ENCODE peak calls at places on chromosomes 1 and 21, in eight cellular contexts. One of them, this sample, is unnamed.

GRCh38 chr1:208178091-208178529 is 66.1 kb downstream of the PLXNA2 start:
- DNase-seq in HFF-Myc: no peak
- DNase-seq in foreskin keratinocyte: no peak
- DNase-seq in GM12865: no peak
- DNase-seq in pancreas: peak
- DNase-seq in Calu3: peak
- DNase-seq in PC-3: peak
- DNase-seq in foreskin fibroblast: no peak
- DNase-seq in this sample: no peak

GRCh38 chr1:203327684-203328457 is 22.6 kb downstream of the BTG2 start:
- DNase-seq in pancreas: no peak
- DNase-seq in HFF-Myc: no peak
- DNase-seq in PC-3: peak
- DNase-seq in Calu3: peak
- DNase-seq in GM12865: no peak
- DNase-seq in foreskin fibroblast: peak
- DNase-seq in foreskin keratinocyte: no peak
- DNase-seq in this sample: peak

GRCh38 chr1:224433671-224434446 is 738 bp downstream of the WDR26 start:
- DNase-seq in foreskin keratinocyte: no peak
- DNase-seq in GM12865: peak
- DNase-seq in Calu3: peak
- DNase-seq in pancreas: peak
- DNase-seq in PC-3: no peak
- DNase-seq in HFF-Myc: no peak
- DNase-seq in foreskin fibroblast: no peak
- DNase-seq in this sample: no peak

GRCh38 chr21:46128983-46129571 is 26.3 kb downstream of the FTCD start:
- DNase-seq in HFF-Myc: no peak
- DNase-seq in GM12865: no peak
- DNase-seq in foreskin keratinocyte: no peak
- DNase-seq in foreskin fibroblast: no peak
- DNase-seq in PC-3: no peak
- DNase-seq in pancreas: no peak
- DNase-seq in Calu3: no peak
- DNase-seq in this sample: no peak

GRCh38 chr1:57111210-57111609 is 145.4 kb upstream of the C8B start:
- DNase-seq in Calu3: no peak
- DNase-seq in GM12865: no peak
- DNase-seq in HFF-Myc: no peak
- DNase-seq in foreskin keratinocyte: no peak
- DNase-seq in pancreas: no peak
- DNase-seq in foreskin fibroblast: no peak
- DNase-seq in PC-3: no peak
- DNase-seq in this sample: no peak

GRCh38 chr21:31733521-31734149 is 1.7 kb upstream of the SCAF4 start:
- DNase-seq in PC-3: no peak
- DNase-seq in Calu3: no peak
- DNase-seq in HFF-Myc: no peak
- DNase-seq in foreskin keratinocyte: no peak
- DNase-seq in GM12865: peak
- DNase-seq in pancreas: no peak
- DNase-seq in foreskin fibroblast: peak
- DNase-seq in this sample: no peak

GRCh38 chr1:66294692-66295384 is 239.1 kb upstream of the SGIP1 start:
- DNase-seq in Calu3: peak
- DNase-seq in foreskin fibroblast: no peak
- DNase-seq in PC-3: peak
- DNase-seq in HFF-Myc: no peak
- DNase-seq in pancreas: no peak
- DNase-seq in foreskin keratinocyte: peak
- DNase-seq in GM12865: no peak
- DNase-seq in this sample: no peak

GRCh38 chr1:62058951-62059350 is 135.7 kb upstream of the L1TD1 start:
- DNase-seq in foreskin fibroblast: no peak
- DNase-seq in HFF-Myc: no peak
- DNase-seq in Calu3: no peak
- DNase-seq in foreskin keratinocyte: no peak
- DNase-seq in PC-3: no peak
- DNase-seq in pancreas: no peak
- DNase-seq in GM12865: no peak
- DNase-seq in this sample: no peak

GRCh38 chr1:215052256-215052655 is 30.3 kb upstream of the KCNK2 start:
- DNase-seq in Calu3: no peak
- DNase-seq in GM12865: no peak
- DNase-seq in foreskin fibroblast: no peak
- DNase-seq in foreskin keratinocyte: no peak
- DNase-seq in PC-3: no peak
- DNase-seq in HFF-Myc: no peak
- DNase-seq in pancreas: no peak
- DNase-seq in this sample: no peak

GRCh38 chr1:239909894-239910293 is 181.8 kb upstream of the FMN2 start:
- DNase-seq in foreskin fibroblast: peak
- DNase-seq in PC-3: no peak
- DNase-seq in GM12865: no peak
- DNase-seq in Calu3: no peak
- DNase-seq in HFF-Myc: no peak
- DNase-seq in pancreas: no peak
- DNase-seq in foreskin keratinocyte: peak
- DNase-seq in this sample: no peak

GRCh38 chr1:190168116-190168515 is 309.5 kb downstream of the BRINP3 start:
- DNase-seq in GM12865: no peak
- DNase-seq in HFF-Myc: no peak
- DNase-seq in Calu3: peak
- DNase-seq in PC-3: peak
- DNase-seq in foreskin fibroblast: peak
- DNase-seq in pancreas: no peak
- DNase-seq in foreskin keratinocyte: peak
- DNase-seq in this sample: no peak

GRCh38 chr1:180482425-180483275 is 19.7 kb downstream of the ACBD6 start:
- DNase-seq in foreskin fibroblast: peak
- DNase-seq in PC-3: peak
- DNase-seq in Calu3: peak
- DNase-seq in pancreas: no peak
- DNase-seq in foreskin keratinocyte: no peak
- DNase-seq in GM12865: peak
- DNase-seq in HFF-Myc: no peak
- DNase-seq in this sample: no peak

GRCh38 chr1:97875996-97876395 is 44.8 kb downstream of the DPYD start:
- DNase-seq in HFF-Myc: no peak
- DNase-seq in foreskin keratinocyte: no peak
- DNase-seq in foreskin fibroblast: no peak
- DNase-seq in pancreas: no peak
- DNase-seq in Calu3: no peak
- DNase-seq in PC-3: peak
- DNase-seq in GM12865: no peak
- DNase-seq in this sample: no peak

GRCh38 chr1:75316230-75316629 is 182.0 kb downstream of the LHX8 start:
- DNase-seq in Calu3: no peak
- DNase-seq in HFF-Myc: no peak
- DNase-seq in GM12865: no peak
- DNase-seq in PC-3: no peak
- DNase-seq in pancreas: no peak
- DNase-seq in foreskin fibroblast: no peak
- DNase-seq in foreskin keratinocyte: no peak
- DNase-seq in this sample: no peak

GRCh38 chr1:201020647-201021332 is 2.7 kb downstream of the KIF21B start:
- DNase-seq in Calu3: no peak
- DNase-seq in foreskin keratinocyte: no peak
- DNase-seq in foreskin fibroblast: no peak
- DNase-seq in PC-3: peak
- DNase-seq in GM12865: peak
- DNase-seq in pancreas: peak
- DNase-seq in HFF-Myc: no peak
- DNase-seq in this sample: no peak

DNA sequence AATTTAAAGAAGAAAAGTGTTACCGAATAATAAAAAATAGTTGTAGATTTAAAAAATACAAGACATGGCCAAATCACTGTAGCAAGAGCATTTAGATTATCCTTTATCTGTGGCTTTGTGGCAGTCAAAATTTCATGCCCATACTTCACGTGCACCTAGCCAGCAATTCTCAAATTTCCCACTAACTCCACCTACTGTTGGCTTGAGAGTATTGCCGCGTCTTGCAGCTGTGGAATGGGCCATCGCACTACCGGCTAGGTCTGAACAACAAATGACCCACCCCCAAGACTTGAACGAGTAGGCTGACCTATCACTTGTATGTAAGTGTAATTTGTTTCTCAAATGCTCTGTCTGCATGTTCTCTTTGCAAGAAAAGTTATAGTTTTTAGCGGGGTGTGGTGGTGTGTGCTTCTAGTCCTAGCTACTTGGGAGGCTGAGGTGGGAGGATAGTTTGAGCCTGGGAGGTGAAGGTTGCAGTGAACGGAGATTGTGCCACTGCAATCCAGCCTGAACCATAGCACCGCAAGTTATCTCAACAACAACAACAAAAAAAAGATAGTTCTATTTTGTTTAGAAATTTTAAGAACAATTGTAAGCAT is 4.1 kb downstream of the KRTAP13-4 start:
- DNase-seq in pancreas: peak
- DNase-seq in GM12865: peak
- DNase-seq in PC-3: peak
- DNase-seq in foreskin keratinocyte: no peak
- DNase-seq in HFF-Myc: peak
- DNase-seq in foreskin fibroblast: no peak
- DNase-seq in Calu3: peak
- DNase-seq in this sample: no peak
- TF ChIP-seq CTCF in pancreas: peak
- TF ChIP-seq CTCF in GM12865: peak
- TF ChIP-seq CTCF in PC-3: peak
- TF ChIP-seq CTCF in foreskin keratinocyte: peak
- TF ChIP-seq CTCF in HFF-Myc: peak
- TF ChIP-seq CTCF in foreskin fibroblast: peak
- TF ChIP-seq CTCF in Calu3: peak
- TF ChIP-seq CTCF in this sample: peak

GRCh38 chr1:88730995-88731394 is 46.9 kb downstream of the PKN2 start:
- DNase-seq in Calu3: no peak
- DNase-seq in HFF-Myc: no peak
- DNase-seq in GM12865: no peak
- DNase-seq in foreskin keratinocyte: no peak
- DNase-seq in pancreas: no peak
- DNase-seq in PC-3: no peak
- DNase-seq in foreskin fibroblast: no peak
- DNase-seq in this sample: no peak

GRCh38 chr1:88729297-88729696 is 45.2 kb downstream of the PKN2 start:
- DNase-seq in foreskin fibroblast: no peak
- DNase-seq in PC-3: no peak
- DNase-seq in HFF-Myc: no peak
- DNase-seq in foreskin keratinocyte: no peak
- DNase-seq in pancreas: no peak
- DNase-seq in Calu3: no peak
- DNase-seq in GM12865: no peak
- DNase-seq in this sample: no peak

GRCh38 chr1:88730132-88730675 is 46.1 kb downstream of the PKN2 start:
- DNase-seq in HFF-Myc: no peak
- DNase-seq in GM12865: no peak
- DNase-seq in foreskin keratinocyte: no peak
- DNase-seq in foreskin fibroblast: no peak
- DNase-seq in pancreas: no peak
- DNase-seq in Calu3: no peak
- DNase-seq in PC-3: no peak
- DNase-seq in this sample: no peak

GRCh38 chr1:88727205-88727604 is 43.1 kb downstream of the PKN2 start:
- DNase-seq in pancreas: no peak
- DNase-seq in PC-3: no peak
- DNase-seq in foreskin fibroblast: no peak
- DNase-seq in HFF-Myc: no peak
- DNase-seq in foreskin keratinocyte: no peak
- DNase-seq in Calu3: no peak
- DNase-seq in GM12865: no peak
- DNase-seq in this sample: no peak

GRCh38 chr1:88731475-88731874 is 47.4 kb downstream of the PKN2 start:
- DNase-seq in foreskin keratinocyte: peak
- DNase-seq in GM12865: peak
- DNase-seq in PC-3: peak
- DNase-seq in HFF-Myc: peak
- DNase-seq in Calu3: no peak
- DNase-seq in foreskin fibroblast: peak
- DNase-seq in pancreas: no peak
- DNase-seq in this sample: no peak
- TF ChIP-seq CTCF in foreskin keratinocyte: no peak
- TF ChIP-seq CTCF in GM12865: no peak
- TF ChIP-seq CTCF in PC-3: no peak
- TF ChIP-seq CTCF in HFF-Myc: no peak
- TF ChIP-seq CTCF in Calu3: no peak
- TF ChIP-seq CTCF in foreskin fibroblast: no peak
- TF ChIP-seq CTCF in pancreas: no peak
- TF ChIP-seq CTCF in this sample: no peak

DNA sequence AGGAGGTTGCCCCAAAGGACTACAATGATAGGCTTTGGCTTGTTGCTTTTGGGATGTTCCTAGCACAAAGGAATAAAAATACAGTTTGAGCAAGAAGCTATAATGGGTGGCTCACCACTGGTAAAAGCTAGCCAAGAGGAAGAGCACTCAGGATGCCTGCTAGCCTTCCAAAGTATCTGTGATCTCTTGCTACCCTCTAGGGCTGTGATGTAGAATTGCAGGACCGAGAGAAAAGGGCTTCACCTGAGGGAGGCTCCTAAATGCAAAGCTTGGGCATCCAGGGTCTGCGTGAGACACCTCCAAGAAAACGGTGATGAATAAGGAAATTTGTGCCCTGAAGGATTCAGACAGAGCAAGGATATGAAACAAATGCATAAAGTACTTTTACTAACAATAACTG is 17.7 kb downstream of the IVL start:
- DNase-seq in PC-3: peak
- DNase-seq in pancreas: no peak
- DNase-seq in GM12865: peak
- DNase-seq in HFF-Myc: no peak
- DNase-seq in Calu3: no peak
- DNase-seq in foreskin keratinocyte: no peak
- DNase-seq in foreskin fibroblast: no peak
- DNase-seq in this sample: no peak
- TF ChIP-seq CTCF in PC-3: peak
- TF ChIP-seq CTCF in pancreas: no peak
- TF ChIP-seq CTCF in GM12865: peak
- TF ChIP-seq CTCF in HFF-Myc: no peak
- TF ChIP-seq CTCF in Calu3: peak
- TF ChIP-seq CTCF in foreskin keratinocyte: peak
- TF ChIP-seq CTCF in foreskin fibroblast: peak
- TF ChIP-seq CTCF in this sample: peak

DNA sequence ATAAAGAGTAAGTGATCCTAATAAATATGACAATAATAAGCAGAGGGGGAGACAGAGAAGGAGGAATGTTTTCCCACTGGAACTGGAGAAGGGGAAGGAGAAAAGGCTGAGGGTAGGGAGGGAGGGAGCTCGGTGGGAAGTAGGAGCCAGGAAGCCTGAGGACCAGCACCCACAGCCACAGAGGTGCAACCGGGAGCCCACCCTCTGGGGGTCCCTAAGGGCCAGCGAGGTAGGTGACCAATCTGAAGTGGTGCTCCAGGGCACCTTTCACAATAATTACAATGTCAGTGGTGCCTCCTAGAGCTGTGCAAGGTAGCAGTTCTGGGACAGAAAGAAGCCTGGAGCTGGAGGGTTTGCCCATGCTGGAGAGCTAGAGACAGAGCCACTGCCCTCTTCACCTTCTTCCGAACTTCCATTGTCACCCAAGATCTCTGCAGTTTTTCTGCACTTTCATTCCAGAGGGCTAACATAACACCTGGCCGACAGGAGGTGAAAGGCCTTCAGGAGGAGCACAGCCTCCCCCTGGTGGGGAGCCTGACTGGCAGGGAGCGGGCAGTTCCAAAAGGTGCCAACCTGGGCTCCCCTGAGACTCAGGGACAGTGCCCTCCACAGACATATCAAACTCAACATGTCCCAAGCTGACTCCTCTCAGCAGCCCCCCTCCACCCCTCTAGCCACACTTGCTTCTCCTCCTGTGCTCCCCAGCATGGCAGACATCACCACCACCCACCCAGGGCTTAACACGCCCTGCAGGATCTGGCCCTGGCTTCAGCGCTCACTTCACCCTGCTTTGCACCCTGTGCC is 4.0 kb upstream of the AHCYL1 start:
- DNase-seq in GM12865: peak
- DNase-seq in foreskin fibroblast: no peak
- DNase-seq in HFF-Myc: no peak
- DNase-seq in PC-3: peak
- DNase-seq in foreskin keratinocyte: no peak
- DNase-seq in Calu3: peak
- DNase-seq in pancreas: peak
- DNase-seq in this sample: no peak
- TF ChIP-seq CTCF in GM12865: peak
- TF ChIP-seq CTCF in foreskin fibroblast: peak
- TF ChIP-seq CTCF in HFF-Myc: peak
- TF ChIP-seq CTCF in PC-3: peak
- TF ChIP-seq CTCF in foreskin keratinocyte: peak
- TF ChIP-seq CTCF in Calu3: peak
- TF ChIP-seq CTCF in pancreas: no peak
- TF ChIP-seq CTCF in this sample: no peak